ENCODE peak calls at places on chromosomes 2 and 18, in five cellular contexts. P is Peyer's patch, M is stomach, I is endothelial cell of umbilical vein, W is upper lobe of left lung. B is an unnamed sample. For H3K36me3, the result is how much of the 10 kb centered on the place peaks cover.

GRCh38 chr2:15899751-15900493 is 40.4 kb upstream of the MYCN start:
- DNase-seq in M (no peak), I (no peak), P (no peak), W (no peak), B (no peak)

GRCh38 chr2:60998628-60999545 is 18.6 kb upstream of the PEX13 start:
- DNase-seq in M (no peak), I (peak), P (no peak), W (no peak), B (no peak)

GRCh38 chr2:63023444-63023843 is 27.2 kb upstream of the OTX1 start:
- DNase-seq in M (no peak), P (no peak), W (no peak), I (peak), B (no peak)

GRCh38 chr2:196344397-196344796 is 173.0 kb upstream of the STK17B start:
- DNase-seq in I (no peak), M (no peak), W (no peak), P (no peak), B (no peak)

GRCh38 chr2:149329470-149330126 is 789 bp upstream of the LYPD6 start:
- DNase-seq in W (peak), P (no peak), M (peak), I (peak), B (no peak)

GRCh38 chr18:4870177-4870773 is 326.8 kb downstream of the AKAIN1 start:
- DNase-seq in I (no peak), P (no peak), M (no peak), W (no peak), B (no peak)

GRCh38 chr2:70995227-70995729 is 605 bp upstream of the TEX261 start:
- DNase-seq in M (peak), I (peak), W (peak), P (no peak), B (no peak)

GRCh38 chr18:78566065-78566464 is 413.6 kb upstream of the SALL3 start:
- DNase-seq in W (no peak), M (no peak), I (no peak), P (no peak), B (no peak)

GRCh38 chr18:59502222-59502898 is 143.3 kb upstream of the LMAN1 start:
- DNase-seq in W (peak), P (no peak), M (no peak), I (no peak), B (no peak)

GRCh38 chr2:39595116-39595515 is 70.6 kb upstream of the TMEM178A start:
- DNase-seq in P (no peak), W (no peak), M (no peak), I (no peak), B (no peak)

GRCh38 chr2:3041841-3042600 is 335.6 kb downstream of the EIPR1 start:
- DNase-seq in W (no peak), P (no peak), M (no peak), I (no peak), B (peak)

GRCh38 chr2:9463698-9464034 is 10.7 kb upstream of the IAH1 start:
- DNase-seq in M (no peak), P (no peak), I (no peak), W (no peak), B (no peak)

GRCh38 chr2:236634203-236634602 is 64.6 kb downstream of the ACKR3 start:
- DNase-seq in W (peak), M (no peak), P (no peak), I (no peak), B (no peak)

GRCh38 chr2:96952976-96953610 is 33.3 kb downstream of the FAM178B start:
- DNase-seq in I (no peak), W (no peak), M (peak), P (peak), B (peak)

GRCh38 chr2:215796160-215796559 is 217.2 kb downstream of the MREG start:
- DNase-seq in I (peak), P (no peak), M (peak), W (no peak), B (peak)

GRCh38 chr2:60549250-60550150 is 4.0 kb downstream of the BCL11A start:
- DNase-seq in P (peak), W (peak), I (peak), M (no peak), B (peak)

GRCh38 chr18:64095056-64095455 is 53.8 kb downstream of the LINC00305 start:
- DNase-seq in W (no peak), P (no peak), M (no peak), I (no peak), B (no peak)

GRCh38 chr18:51051105-51051712 is 21.2 kb downstream of the SMAD4 start:
- DNase-seq in I (peak), P (no peak), M (no peak), W (no peak), B (no peak)

GRCh38 chr2:25972049-25972823 is 10.1 kb downstream of the KIF3C start:
- DNase-seq in W (no peak), P (no peak), I (peak), M (no peak), B (no peak)

GRCh38 chr2:45964226-45964841 is 312.9 kb downstream of the PRKCE start:
- DNase-seq in P (peak), I (peak), M (peak), W (peak), B (peak)

GRCh38 chr2:77954931-77955330 is 432.8 kb upstream of the LRRTM4 start:
- DNase-seq in P (no peak), M (no peak), W (no peak), I (no peak), B (no peak)

GRCh38 chr2:75012080-75012479 is 53.6 kb downstream of the POLE4 start:
- DNase-seq in W (no peak), I (no peak), M (no peak), P (no peak), B (no peak)

DNA sequence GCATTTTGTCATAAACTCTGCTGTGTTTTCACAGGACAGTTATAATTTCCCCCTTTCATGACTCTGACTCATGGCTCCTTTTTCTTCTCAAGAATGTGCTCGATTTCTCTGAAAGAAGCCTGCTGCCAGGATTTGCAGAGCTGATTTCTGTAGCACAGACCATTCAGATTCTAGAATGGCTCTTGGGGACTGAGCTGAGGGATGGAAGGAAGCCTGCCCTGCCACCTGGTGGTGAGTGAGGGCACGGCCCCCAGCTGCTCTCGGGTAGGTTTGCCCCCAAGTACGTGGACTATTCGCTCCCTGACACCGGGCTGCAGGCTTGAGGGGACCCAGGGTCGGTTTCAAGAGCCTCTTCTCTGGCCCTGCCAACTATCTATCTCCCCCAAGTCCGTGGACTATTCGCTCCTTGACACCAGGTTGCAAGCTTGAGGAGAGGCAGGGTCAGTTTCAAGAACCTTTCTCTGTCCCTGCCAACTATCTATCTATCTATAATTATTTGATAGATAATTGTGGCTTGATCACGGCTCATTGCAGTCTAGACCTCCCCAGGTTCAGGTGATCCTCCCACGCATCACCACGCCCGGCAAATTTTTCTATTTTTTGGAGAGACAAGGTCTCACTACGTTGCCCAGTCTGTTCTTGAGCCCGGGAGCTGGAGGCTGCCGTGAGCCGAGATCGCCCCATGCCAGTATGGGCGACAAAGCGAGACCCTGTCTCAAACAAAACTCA is 1.4 kb upstream of the SMYD5 start:
- DNase-seq in W (peak), P (peak), I (peak), M (peak), B (peak)
- H3K27ac ChIP-seq in W (peak), P (no peak), I (no peak), M (peak), B (no peak)

GRCh38 chr2:232770207-232770606 is 6.2 kb downstream of the KCNJ13 start:
- DNase-seq in W (no peak), P (no peak), M (no peak), I (no peak), B (no peak)

GRCh38 chr2:232771870-232772269 is 4.5 kb downstream of the KCNJ13 start:
- DNase-seq in P (no peak), I (no peak), M (no peak), W (no peak), B (no peak)

GRCh38 chr2:232773815-232774214 is 2.5 kb downstream of the KCNJ13 start:
- DNase-seq in M (no peak), P (no peak), I (no peak), W (no peak), B (no peak)

GRCh38 chr2:232772540-232772939 is 3.8 kb downstream of the KCNJ13 start:
- DNase-seq in M (no peak), P (no peak), I (no peak), W (no peak), B (no peak)

DNA sequence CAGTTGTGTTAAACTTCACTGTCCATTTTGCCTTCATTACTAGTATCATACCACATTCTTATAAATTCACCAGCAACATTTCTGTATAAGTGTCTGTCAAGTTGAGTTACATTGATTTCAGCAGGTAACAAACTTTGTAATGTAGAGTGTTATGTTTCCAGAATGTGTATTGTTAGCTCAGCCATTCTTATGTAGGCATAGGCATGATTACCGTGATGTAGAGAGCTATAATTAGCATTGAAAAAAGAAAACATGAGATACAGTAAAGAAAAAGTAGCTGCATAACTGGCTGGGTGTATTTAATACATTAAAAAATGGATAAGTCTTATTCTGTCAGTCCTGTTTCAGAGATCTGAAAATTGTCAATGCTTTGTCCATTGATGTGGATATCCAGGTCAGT is 8.5 kb downstream of the KCNJ13 start:
- DNase-seq in M (no peak), I (no peak), P (no peak), W (no peak), B (no peak)
- H3K36me3 ChIP-seq in M (under half), I (under half), P (under half), W (under half), B (under half)

DNA sequence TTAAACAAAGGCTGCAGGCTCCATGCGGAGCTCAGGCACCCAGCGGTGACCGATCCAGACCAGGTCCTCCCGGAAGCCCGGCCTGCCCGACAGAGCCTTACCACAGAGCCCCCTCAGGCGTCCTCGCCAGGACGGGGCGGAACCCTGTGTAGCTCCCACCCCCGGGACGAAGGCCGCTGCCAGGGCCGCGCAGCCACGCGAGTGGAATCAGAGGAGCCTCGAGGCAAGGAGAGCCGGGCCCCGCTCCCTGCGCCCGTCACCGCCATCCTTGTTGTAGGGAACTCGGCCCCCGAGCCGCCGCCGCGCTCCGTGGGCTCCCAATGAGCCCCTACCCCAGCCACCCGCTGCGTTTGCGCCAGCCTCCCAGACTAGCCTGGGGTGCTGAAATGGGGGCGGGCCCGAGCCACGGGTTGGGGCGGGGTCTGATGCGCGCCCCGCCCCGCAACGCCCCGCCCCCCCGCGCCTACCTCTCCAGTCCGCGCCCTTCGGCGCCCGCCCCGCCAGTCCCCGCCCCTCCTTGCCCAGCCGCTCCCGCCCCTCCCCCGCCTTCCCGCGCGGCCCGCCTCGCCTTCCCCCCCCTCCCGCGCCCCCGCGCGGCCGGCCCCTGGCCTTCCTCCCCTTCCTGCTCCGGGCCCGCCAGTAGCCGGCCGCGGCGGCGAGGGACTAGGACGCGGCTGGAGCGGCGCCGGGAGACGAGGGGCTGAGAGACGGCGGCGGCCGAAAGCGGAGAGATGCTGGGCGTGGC is at the start of gene LIMS1:
- DNase-seq in M (peak), I (peak), W (peak), P (peak), B (peak)
- TF ChIP-seq POLR2A in M (no peak), I (peak), W (peak), P (peak), B (peak)

GRCh38 chr2:33492735-33493134 is 16.3 kb downstream of the RASGRP3 start:
- DNase-seq in W (no peak), P (no peak), I (no peak), M (no peak), B (no peak)
- H3K27ac ChIP-seq in W (no peak), P (no peak), I (no peak), M (peak), B (no peak)

DNA sequence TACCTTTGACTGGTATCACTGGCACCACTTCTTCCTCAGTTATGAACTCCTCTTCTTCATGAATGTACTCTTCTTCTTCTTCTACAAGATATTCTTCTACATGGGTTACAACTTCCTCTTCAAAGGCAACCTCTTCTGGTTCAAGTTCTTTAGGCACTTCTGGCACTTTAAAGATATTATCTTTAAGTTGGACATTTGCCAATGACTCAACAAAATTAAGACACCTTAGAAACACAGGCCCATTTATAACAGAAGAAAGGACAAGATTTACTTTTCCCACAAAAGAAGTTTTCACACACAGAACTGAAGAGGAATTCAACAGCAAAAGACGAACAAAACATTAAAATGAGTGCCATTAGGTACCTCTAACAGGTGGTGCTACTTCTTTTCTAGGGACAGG is 127.3 kb downstream of the TTN start:
- DNase-seq in M (no peak), W (no peak), I (no peak), P (no peak), B (no peak)
- H3K36me3 ChIP-seq in M (under half), W (under half), I (under half), P (under half), B (under half)

GRCh38 chr2:136130045-136130444 is 12.1 kb upstream of the CXCR4 start:
- DNase-seq in M (no peak), P (no peak), I (no peak), W (no peak), B (no peak)
- TF ChIP-seq POLR2A in M (no peak), P (no peak), I (no peak), W (no peak), B (no peak)

B was measured in adrenal gland.